ENCODE peak calls at places on chromosomes 3 and 15, in six cellular contexts. R is suprapubic skin, N is AG10803, C is IMR-90, H is fibroblast of lung, G is H7. F is an unnamed sample.

GRCh38 chr15:63987979-63988378 is 58.3 kb downstream of the DAPK2 start:
- DNase-seq in R (no peak), N (no peak), C (no peak), H (no peak), G (no peak), F (no peak)

GRCh38 chr3:195153121-195153520 is 117.8 kb downstream of the XXYLT1 start:
- DNase-seq in R (no peak), N (peak; percentile 47), C (peak; percentile 17), H (peak; percentile 34), G (peak; percentile 69), F (no peak)

GRCh38 chr3:12988728-12989454 is 84.3 kb downstream of the IQSEC1 start:
- DNase-seq in R (no peak), N (no peak), C (no peak), H (no peak), G (no peak), F (no peak)

GRCh38 chr15:96296264-96296663 is 34.2 kb upstream of the NR2F2 start:
- DNase-seq in R (no peak), N (peak; percentile 11), C (peak; percentile 95), H (peak; percentile 39), G (no peak), F (no peak)

GRCh38 chr15:34065261-34065660 is 26.3 kb upstream of the AVEN start:
- DNase-seq in R (no peak), N (no peak), C (no peak), H (no peak), G (no peak), F (no peak)

GRCh38 chr3:83033123-83033522 is 1271.7 kb upstream of the GBE1 start:
- DNase-seq in R (no peak), N (no peak), C (no peak), H (peak; percentile 22), G (no peak), F (no peak)

GRCh38 chr15:94403246-94403824 is 172.0 kb downstream of the MCTP2 start:
- DNase-seq in R (no peak), N (no peak), C (no peak), H (no peak), G (no peak), F (no peak)

GRCh38 chr3:149277338-149277813 is 55.7 kb upstream of the CP start:
- DNase-seq in R (no peak), N (peak; percentile 80), C (peak; percentile 84), H (peak; percentile 71), G (no peak), F (no peak)

GRCh38 chr3:183401678-183402077 is 26.7 kb downstream of the MCF2L2 start:
- DNase-seq in R (no peak), N (no peak), C (no peak), H (no peak), G (no peak), F (no peak)

GRCh38 chr3:125357032-125357658 is 18.0 kb downstream of the ZNF148 start:
- DNase-seq in R (peak; percentile 64), N (peak; percentile 44), C (peak; percentile 36), H (peak; percentile 44), G (peak; percentile 89), F (no peak)

GRCh38 chr3:61650276-61650675 is 88.9 kb downstream of the PTPRG start:
- DNase-seq in R (peak; percentile 71), N (peak; percentile 97), C (peak; percentile 85), H (peak; percentile 94), G (no peak), F (peak; percentile 88)

GRCh38 chr3:176848431-176849214 is 348.7 kb downstream of the TBL1XR1 start:
- DNase-seq in R (no peak), N (no peak), C (peak; percentile 3), H (no peak), G (no peak), F (no peak)

GRCh38 chr3:177538064-177538742 is 340.9 kb upstream of the TBL1XR1 start:
- DNase-seq in R (no peak), N (peak; percentile 73), C (peak; percentile 69), H (peak; percentile 93), G (peak; percentile 24), F (no peak)

GRCh38 chr15:31069360-31070000 is 32.0 kb downstream of the TRPM1 start:
- DNase-seq in R (no peak), N (peak; percentile 50), C (peak; percentile 70), H (peak; percentile 55), G (no peak), F (no peak)

GRCh38 chr3:56467801-56468183 is 475 bp downstream of the ERC2 start:
- DNase-seq in R (no peak), N (no peak), C (no peak), H (no peak), G (peak; percentile 65), F (no peak)

GRCh38 chr3:56355570-56356185 is 112.6 kb downstream of the ERC2 start:
- DNase-seq in R (no peak), N (no peak), C (no peak), H (no peak), G (no peak), F (no peak)

GRCh38 chr15:62569460-62570404 is 404.6 kb upstream of the C2CD4B start:
- DNase-seq in R (peak; percentile 87), N (peak; percentile 94), C (peak; percentile 96), H (peak; percentile 94), G (no peak), F (peak; percentile 93)

GRCh38 chr3:24678441-24678865 is 183.8 kb upstream of the THRB start:
- DNase-seq in R (no peak), N (peak; percentile 98), C (peak; percentile 74), H (peak; percentile 97), G (no peak), F (no peak)

GRCh38 chr3:4245671-4246070 is 57.5 kb upstream of the SETMAR start:
- DNase-seq in R (no peak), N (no peak), C (no peak), H (no peak), G (no peak), F (no peak)

DNA sequence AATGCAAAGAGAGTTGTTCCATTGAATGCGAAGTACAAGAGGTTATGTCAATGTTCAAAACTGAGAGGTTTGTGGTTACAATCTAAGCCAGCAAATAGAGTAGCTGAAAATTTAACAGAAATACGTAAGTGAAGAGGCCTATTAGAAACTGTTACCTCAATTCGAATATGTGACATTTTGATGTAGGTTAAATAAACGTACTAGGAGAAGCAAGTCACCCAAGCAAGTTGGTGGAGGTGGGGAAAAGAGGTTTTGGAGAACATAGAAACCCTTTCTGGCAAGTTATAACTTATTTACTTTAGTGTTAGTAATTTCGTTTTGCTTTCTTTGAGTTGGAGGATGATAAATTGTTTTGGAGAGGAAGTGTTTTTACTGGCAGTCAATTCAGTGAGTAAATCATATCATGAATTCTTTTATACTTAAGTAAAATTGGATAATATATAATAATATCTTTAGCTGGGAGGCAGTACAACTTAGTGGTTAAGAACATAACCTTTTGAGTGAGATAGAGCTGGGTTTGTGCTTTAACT is 91.2 kb upstream of the NAALADL2 start:
- DNase-seq in R (no peak), N (no peak), C (peak; percentile 56), H (peak; percentile 77), G (no peak), F (no peak)
- H3K4me3 ChIP-seq in R (no peak overlapping the region), N (no peak overlapping the region), C (no peak overlapping the region), H (no peak overlapping the region), G (no peak overlapping the region), F (no peak overlapping the region)

DNA sequence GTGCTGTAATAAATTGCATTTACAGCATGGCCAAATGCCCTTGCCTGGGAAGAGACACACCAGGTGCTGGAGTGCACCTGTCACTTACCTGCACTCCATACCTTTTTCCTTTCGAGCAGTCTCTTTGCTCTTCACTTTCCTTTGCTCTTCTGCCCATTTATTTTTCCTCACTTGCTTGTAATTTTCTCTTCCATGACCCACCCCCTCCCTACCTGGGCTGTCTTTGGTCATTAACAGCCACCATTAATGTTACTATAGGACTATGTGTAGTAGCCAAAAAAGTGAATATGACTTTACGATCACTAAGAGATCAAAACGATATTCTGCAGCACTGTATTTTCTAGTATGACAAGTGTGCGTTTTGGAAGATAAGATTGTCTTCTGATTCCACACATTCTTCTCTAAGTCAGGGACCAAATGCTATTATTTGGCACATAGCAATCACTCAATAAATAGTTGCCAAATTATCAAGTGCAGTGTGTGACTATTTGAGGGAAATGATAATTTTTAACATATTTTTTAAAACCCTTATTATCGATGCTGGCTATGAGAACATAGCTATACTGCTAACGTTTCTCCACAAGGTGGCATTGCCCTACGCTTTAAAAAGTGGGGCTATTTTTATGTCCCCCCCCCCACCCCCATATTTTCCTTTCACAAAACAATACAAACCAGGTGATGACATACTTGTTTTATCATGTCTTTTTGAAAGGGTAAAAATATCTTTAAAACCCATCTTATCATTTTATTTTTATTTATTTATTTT is 114.4 kb downstream of the GHSR start:
- DNase-seq in R (no peak), N (no peak), C (no peak), H (no peak), G (no peak), F (no peak)
- H3K4me3 ChIP-seq in R (no peak overlapping the region), N (no peak overlapping the region), C (no peak overlapping the region), H (no peak overlapping the region), G (no peak overlapping the region), F (no peak overlapping the region)

GRCh38 chr15:80404719-80405553 is 754 bp downstream of the ARNT2 start:
- DNase-seq in R (no peak), N (no peak), C (peak; percentile 35), H (no peak), G (peak; percentile 82), F (no peak)
- H3K4me3 ChIP-seq in R (peak overlapping the region; percentile 61), N (peak overlapping the region; percentile 49), C (peak overlapping the region; percentile 53), H (peak overlapping the region; percentile 45), G (peak overlapping the region; percentile 54), F (no peak overlapping the region)

GRCh38 chr3:140394488-140395133 is 283.3 kb upstream of the TRIM42 start:
- DNase-seq in R (no peak), N (no peak), C (no peak), H (no peak), G (no peak), F (no peak)

GRCh38 chr3:140398387-140398786 is 279.5 kb upstream of the TRIM42 start:
- DNase-seq in R (no peak), N (no peak), C (no peak), H (no peak), G (no peak), F (no peak)

GRCh38 chr3:140397847-140398246 is 280.0 kb upstream of the TRIM42 start:
- DNase-seq in R (no peak), N (no peak), C (no peak), H (no peak), G (no peak), F (no peak)

GRCh38 chr3:140396110-140396509 is 281.8 kb upstream of the TRIM42 start:
- DNase-seq in R (no peak), N (no peak), C (no peak), H (no peak), G (no peak), F (no peak)

DNA sequence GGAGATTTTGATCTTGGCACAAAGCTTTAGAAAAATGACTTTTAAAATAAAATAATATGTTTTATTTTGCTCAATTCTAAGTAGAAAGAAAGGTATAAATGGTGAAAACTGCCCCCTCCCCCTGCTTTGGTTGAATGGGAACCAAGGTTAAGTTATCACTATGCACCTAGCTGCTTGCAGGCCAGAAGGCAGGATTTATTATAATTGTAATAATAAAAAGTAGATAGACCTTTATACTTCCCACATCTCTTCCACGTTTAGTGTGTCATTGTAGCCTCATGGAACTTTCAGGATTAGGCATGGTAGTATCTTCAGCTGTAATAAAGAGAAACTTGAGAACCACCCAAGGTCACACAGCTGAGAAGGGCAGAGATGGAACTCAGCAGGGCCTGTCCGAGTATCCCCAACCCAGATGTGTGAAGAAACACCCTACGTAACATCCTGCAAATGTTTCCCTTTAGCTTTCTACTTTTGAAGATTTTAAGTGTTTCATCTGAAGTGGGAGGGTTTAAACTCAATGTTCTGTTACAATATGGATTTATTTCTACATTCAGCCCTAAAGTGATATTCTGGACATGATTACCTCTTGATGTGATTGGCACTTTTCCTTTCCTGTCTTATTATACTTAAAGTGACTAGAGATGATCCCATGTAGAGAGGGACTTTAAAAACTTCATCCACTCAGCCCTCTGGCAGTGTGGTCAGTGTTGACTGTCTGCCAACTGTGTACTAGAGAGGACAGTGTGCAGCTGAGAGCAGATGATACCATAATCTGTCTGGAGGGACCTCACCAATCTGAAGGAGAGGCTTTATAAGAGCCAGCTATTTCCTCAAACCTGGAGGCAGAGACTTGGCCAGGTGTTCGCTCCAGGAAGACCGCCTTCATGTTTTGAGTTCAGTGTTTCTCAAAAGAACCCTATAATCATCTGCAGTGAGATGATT is 282.5 kb upstream of the TRIM42 start:
- DNase-seq in R (no peak), N (no peak), C (no peak), H (no peak), G (no peak), F (no peak)
- H3K4me3 ChIP-seq in R (no peak overlapping the region), N (no peak overlapping the region), C (no peak overlapping the region), H (no peak overlapping the region), G (no peak overlapping the region), F (no peak overlapping the region)